ENCODE peak calls at places on chromosomes 4 and X, in eight cellular contexts. One of them, this sample, is unnamed. For H3K27me3, the result is how much of the 10 kb centered on the place peaks cover.

GRCh38 chr4:78002260-78002659 is 54.9 kb upstream of the FRAS1 start:
- DNase-seq in HL-60: no peak
- DNase-seq in pancreas: no peak
- DNase-seq in GM23248: no peak
- DNase-seq in esophagus squamous epithelium: no peak
- DNase-seq in neuronal stem cell: no peak
- DNase-seq in H7: no peak
- DNase-seq in HepG2: peak
- DNase-seq in this sample: no peak

GRCh38 chr4:89823416-89823815 is 13.5 kb downstream of the SNCA start:
- DNase-seq in HL-60: no peak
- DNase-seq in pancreas: no peak
- DNase-seq in GM23248: peak
- DNase-seq in esophagus squamous epithelium: no peak
- DNase-seq in neuronal stem cell: no peak
- DNase-seq in H7: no peak
- DNase-seq in HepG2: no peak
- DNase-seq in this sample: no peak

GRCh38 chr4:122576261-122577188 is 44.3 kb downstream of the IL21 start:
- DNase-seq in HL-60: no peak
- DNase-seq in pancreas: no peak
- DNase-seq in GM23248: peak
- DNase-seq in esophagus squamous epithelium: no peak
- DNase-seq in neuronal stem cell: peak
- DNase-seq in H7: peak
- DNase-seq in HepG2: peak
- DNase-seq in this sample: no peak

GRCh38 chrX:120514236-120514635 is 45.1 kb upstream of the LAMP2 start:
- DNase-seq in HL-60: no peak
- DNase-seq in pancreas: no peak
- DNase-seq in GM23248: peak
- DNase-seq in esophagus squamous epithelium: no peak
- DNase-seq in neuronal stem cell: no peak
- DNase-seq in H7: peak
- DNase-seq in HepG2: peak
- DNase-seq in this sample: no peak

GRCh38 chr4:1722551-1723071 is 1.3 kb downstream of the TACC3 start:
- DNase-seq in HL-60: no peak
- DNase-seq in pancreas: no peak
- DNase-seq in GM23248: no peak
- DNase-seq in esophagus squamous epithelium: no peak
- DNase-seq in neuronal stem cell: no peak
- DNase-seq in H7: peak
- DNase-seq in HepG2: no peak
- DNase-seq in this sample: no peak

GRCh38 chr4:38889143-38889542 is 21.5 kb downstream of the FAM114A1 start:
- DNase-seq in HL-60: no peak
- DNase-seq in pancreas: no peak
- DNase-seq in GM23248: peak
- DNase-seq in esophagus squamous epithelium: no peak
- DNase-seq in neuronal stem cell: no peak
- DNase-seq in H7: no peak
- DNase-seq in HepG2: peak
- DNase-seq in this sample: no peak

GRCh38 chr4:144685916-144686315 is 40.0 kb downstream of the HHIP start:
- DNase-seq in HL-60: no peak
- DNase-seq in pancreas: no peak
- DNase-seq in GM23248: no peak
- DNase-seq in esophagus squamous epithelium: no peak
- DNase-seq in neuronal stem cell: no peak
- DNase-seq in H7: no peak
- DNase-seq in HepG2: no peak
- DNase-seq in this sample: no peak

GRCh38 chr4:87543835-87544461 is 14.8 kb upstream of the SPARCL1 start:
- DNase-seq in HL-60: no peak
- DNase-seq in pancreas: no peak
- DNase-seq in GM23248: peak
- DNase-seq in esophagus squamous epithelium: no peak
- DNase-seq in neuronal stem cell: no peak
- DNase-seq in H7: peak
- DNase-seq in HepG2: peak
- DNase-seq in this sample: no peak

GRCh38 chr4:154616731-154617130 is 4.3 kb upstream of the FGG start:
- DNase-seq in HL-60: no peak
- DNase-seq in pancreas: no peak
- DNase-seq in GM23248: no peak
- DNase-seq in esophagus squamous epithelium: no peak
- DNase-seq in neuronal stem cell: no peak
- DNase-seq in H7: no peak
- DNase-seq in HepG2: no peak
- DNase-seq in this sample: no peak

GRCh38 chrX:74346124-74346523 is 42.1 kb downstream of the ZCCHC13 start:
- DNase-seq in HL-60: no peak
- DNase-seq in pancreas: no peak
- DNase-seq in GM23248: no peak
- DNase-seq in esophagus squamous epithelium: no peak
- DNase-seq in neuronal stem cell: no peak
- DNase-seq in H7: no peak
- DNase-seq in HepG2: no peak
- DNase-seq in this sample: no peak

GRCh38 chrX:46567388-46567787 is 6.2 kb upstream of the CHST7 start:
- DNase-seq in HL-60: no peak
- DNase-seq in pancreas: no peak
- DNase-seq in GM23248: no peak
- DNase-seq in esophagus squamous epithelium: no peak
- DNase-seq in neuronal stem cell: no peak
- DNase-seq in H7: no peak
- DNase-seq in HepG2: no peak
- DNase-seq in this sample: no peak
- H3K27me3 ChIP-seq in HL-60: under half
- H3K27me3 ChIP-seq in pancreas: under half
- H3K27me3 ChIP-seq in GM23248: under half
- H3K27me3 ChIP-seq in esophagus squamous epithelium: under half
- H3K27me3 ChIP-seq in neuronal stem cell: under half
- H3K27me3 ChIP-seq in H7: under half
- H3K27me3 ChIP-seq in HepG2: under half
- H3K27me3 ChIP-seq in this sample: under half

GRCh38 chr4:41747230-41748055 is 1.1 kb downstream of the PHOX2B start:
- DNase-seq in HL-60: no peak
- DNase-seq in pancreas: no peak
- DNase-seq in GM23248: no peak
- DNase-seq in esophagus squamous epithelium: no peak
- DNase-seq in neuronal stem cell: peak
- DNase-seq in H7: peak
- DNase-seq in HepG2: no peak
- DNase-seq in this sample: no peak

GRCh38 chr4:41745292-41746024 is 3.1 kb downstream of the PHOX2B start:
- DNase-seq in HL-60: no peak
- DNase-seq in pancreas: no peak
- DNase-seq in GM23248: no peak
- DNase-seq in esophagus squamous epithelium: no peak
- DNase-seq in neuronal stem cell: no peak
- DNase-seq in H7: peak
- DNase-seq in HepG2: no peak
- DNase-seq in this sample: no peak

GRCh38 chr4:41746440-41747229 is 1.9 kb downstream of the PHOX2B start:
- DNase-seq in HL-60: no peak
- DNase-seq in pancreas: no peak
- DNase-seq in GM23248: no peak
- DNase-seq in esophagus squamous epithelium: no peak
- DNase-seq in neuronal stem cell: no peak
- DNase-seq in H7: peak
- DNase-seq in HepG2: no peak
- DNase-seq in this sample: no peak

GRCh38 chr4:41744572-41745291 is 3.8 kb downstream of the PHOX2B start:
- DNase-seq in HL-60: no peak
- DNase-seq in pancreas: no peak
- DNase-seq in GM23248: no peak
- DNase-seq in esophagus squamous epithelium: no peak
- DNase-seq in neuronal stem cell: peak
- DNase-seq in H7: peak
- DNase-seq in HepG2: no peak
- DNase-seq in this sample: no peak

DNA sequence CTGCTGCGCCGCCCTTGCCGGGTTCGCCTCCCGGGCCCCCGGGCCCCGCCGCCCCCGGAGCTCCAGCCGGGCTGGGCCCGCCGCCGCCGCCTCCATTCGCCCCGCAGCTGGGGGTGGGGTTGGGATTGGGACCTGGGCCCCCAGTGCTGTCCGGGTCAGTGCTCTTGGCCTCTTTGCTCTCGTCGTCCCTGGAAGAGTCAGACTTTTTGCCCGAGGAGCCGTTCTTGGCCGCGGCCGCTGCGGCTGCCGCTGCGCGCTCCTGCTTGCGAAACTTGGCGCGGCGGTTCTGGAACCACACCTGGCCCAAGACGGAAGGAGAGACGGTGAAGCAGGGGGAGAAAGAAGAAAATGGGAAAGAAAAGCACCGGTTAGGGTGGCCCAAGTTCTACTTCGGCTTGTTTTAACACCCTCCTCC is 2.5 kb downstream of the PHOX2B start:
- DNase-seq in HL-60: no peak
- DNase-seq in pancreas: no peak
- DNase-seq in GM23248: peak
- DNase-seq in esophagus squamous epithelium: no peak
- DNase-seq in neuronal stem cell: peak
- DNase-seq in H7: no peak
- DNase-seq in HepG2: no peak
- DNase-seq in this sample: no peak
- H3K27me3 ChIP-seq in HL-60: under half
- H3K27me3 ChIP-seq in pancreas: under half
- H3K27me3 ChIP-seq in GM23248: half or more
- H3K27me3 ChIP-seq in esophagus squamous epithelium: under half
- H3K27me3 ChIP-seq in neuronal stem cell: under half
- H3K27me3 ChIP-seq in H7: half or more
- H3K27me3 ChIP-seq in HepG2: under half
- H3K27me3 ChIP-seq in this sample: half or more

GRCh38 chrX:147119088-147119487 is 304.5 kb upstream of the CXorf51A start:
- DNase-seq in HL-60: no peak
- DNase-seq in pancreas: no peak
- DNase-seq in GM23248: no peak
- DNase-seq in esophagus squamous epithelium: no peak
- DNase-seq in neuronal stem cell: no peak
- DNase-seq in H7: no peak
- DNase-seq in HepG2: no peak
- DNase-seq in this sample: no peak
- H3K27me3 ChIP-seq in HL-60: under half
- H3K27me3 ChIP-seq in pancreas: under half
- H3K27me3 ChIP-seq in GM23248: under half
- H3K27me3 ChIP-seq in esophagus squamous epithelium: under half
- H3K27me3 ChIP-seq in neuronal stem cell: under half
- H3K27me3 ChIP-seq in H7: under half
- H3K27me3 ChIP-seq in HepG2: under half
- H3K27me3 ChIP-seq in this sample: under half

GRCh38 chr4:80266902-80267380 is 477 bp downstream of the FGF5 start:
- DNase-seq in HL-60: no peak
- DNase-seq in pancreas: no peak
- DNase-seq in GM23248: peak
- DNase-seq in esophagus squamous epithelium: no peak
- DNase-seq in neuronal stem cell: no peak
- DNase-seq in H7: peak
- DNase-seq in HepG2: no peak
- DNase-seq in this sample: no peak

GRCh38 chr4:80268936-80269335 is 2.5 kb downstream of the FGF5 start:
- DNase-seq in HL-60: no peak
- DNase-seq in pancreas: no peak
- DNase-seq in GM23248: peak
- DNase-seq in esophagus squamous epithelium: no peak
- DNase-seq in neuronal stem cell: no peak
- DNase-seq in H7: no peak
- DNase-seq in HepG2: no peak
- DNase-seq in this sample: no peak

GRCh38 chr4:80270321-80270720 is 3.9 kb downstream of the FGF5 start:
- DNase-seq in HL-60: no peak
- DNase-seq in pancreas: no peak
- DNase-seq in GM23248: no peak
- DNase-seq in esophagus squamous epithelium: no peak
- DNase-seq in neuronal stem cell: no peak
- DNase-seq in H7: no peak
- DNase-seq in HepG2: no peak
- DNase-seq in this sample: no peak

GRCh38 chr4:80268081-80268823 is 1.8 kb downstream of the FGF5 start:
- DNase-seq in HL-60: no peak
- DNase-seq in pancreas: no peak
- DNase-seq in GM23248: peak
- DNase-seq in esophagus squamous epithelium: no peak
- DNase-seq in neuronal stem cell: no peak
- DNase-seq in H7: peak
- DNase-seq in HepG2: no peak
- DNase-seq in this sample: no peak

DNA sequence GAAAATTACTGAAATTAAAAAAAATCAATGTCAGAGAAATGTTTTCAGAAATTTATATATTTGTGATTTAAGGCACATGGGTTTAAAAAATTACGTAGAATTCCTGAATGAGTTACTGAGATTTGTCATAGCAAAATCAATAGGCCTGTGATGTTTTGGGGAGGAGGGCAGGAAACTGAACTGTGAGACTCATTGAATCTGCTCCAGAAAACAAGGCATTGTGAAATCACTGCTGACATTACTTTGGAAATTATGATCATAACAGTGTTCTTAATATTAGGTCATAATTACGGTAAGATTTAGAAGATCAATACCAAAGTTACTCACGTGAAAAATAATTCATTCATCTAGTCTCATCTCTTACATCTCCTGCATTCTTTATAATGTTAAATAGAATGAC is 5.3 kb downstream of the FGF5 start:
- DNase-seq in HL-60: no peak
- DNase-seq in pancreas: no peak
- DNase-seq in GM23248: peak
- DNase-seq in esophagus squamous epithelium: no peak
- DNase-seq in neuronal stem cell: no peak
- DNase-seq in H7: no peak
- DNase-seq in HepG2: no peak
- DNase-seq in this sample: no peak
- H3K27me3 ChIP-seq in HL-60: under half
- H3K27me3 ChIP-seq in pancreas: under half
- H3K27me3 ChIP-seq in GM23248: under half
- H3K27me3 ChIP-seq in esophagus squamous epithelium: under half
- H3K27me3 ChIP-seq in neuronal stem cell: under half
- H3K27me3 ChIP-seq in H7: under half
- H3K27me3 ChIP-seq in HepG2: under half
- H3K27me3 ChIP-seq in this sample: under half